ENCODE peak calls at places on chromosome 4, in seven cellular contexts. T is COR-L47, A is right atrium auricular region, S is tibial nerve, F is Right ventricle myocardium superior, M is WTC11, U is epithelial cell of esophagus. Q is an unnamed sample.

GRCh38 chr4:55512922-55513571 is 33.7 kb downstream of the CLOCK start:
- DNase-seq in F (no peak), A (no peak), T (no peak), M (no peak), U (peak; percentile 64), S (no peak), Q (no peak)

GRCh38 chr4:90152024-90152423 is 24.8 kb downstream of the CCSER1 start:
- DNase-seq in M (no peak), U (no peak), F (no peak), S (no peak), A (no peak), T (no peak), Q (no peak)

GRCh38 chr4:81839347-81840042 is 367.8 kb upstream of the RASGEF1B start:
- DNase-seq in T (peak; percentile 87), A (no peak), M (no peak), S (no peak), F (no peak), U (peak; percentile 27), Q (no peak)

GRCh38 chr4:23422878-23423277 is 467.0 kb downstream of the PPARGC1A start:
- DNase-seq in F (no peak), S (no peak), A (no peak), U (no peak), T (no peak), M (no peak), Q (no peak)

GRCh38 chr4:139943277-139943676 is 210.7 kb downstream of the MAML3 start:
- DNase-seq in F (no peak), S (no peak), M (no peak), T (no peak), U (no peak), A (no peak), Q (no peak)

GRCh38 chr4:177293208-177294018 is 16.3 kb upstream of the NEIL3 start:
- DNase-seq in S (no peak), T (no peak), F (no peak), A (no peak), U (no peak), M (no peak), Q (no peak)

GRCh38 chr4:156672492-156672891 is 299.1 kb downstream of the PDGFC start:
- DNase-seq in M (no peak), F (no peak), S (no peak), U (no peak), A (no peak), T (no peak), Q (no peak)

GRCh38 chr4:2937146-2937857 is 25.9 kb downstream of the NOP14 start:
- DNase-seq in A (no peak), F (no peak), U (peak; percentile 99), T (no peak), M (no peak), S (no peak), Q (peak; percentile 72)

GRCh38 chr4:118772149-118773081 is 63.5 kb downstream of the SEC24D start:
- DNase-seq in M (no peak), A (no peak), S (no peak), F (no peak), T (peak; percentile 17), U (peak; percentile 63), Q (no peak)